ENCODE peak calls at places on chromosome 7, in nine cellular contexts. D is NK-92 treated with Interleukin-12 subunit alpha and Interleukin-12 subunit beta, amount 100 ng/mL, for 24 hours; E is ACHN; K is transverse colon; C is NCI-H2081 treated with DMSO at 0.1 percent for 48 hours; P is hepatic stellate cell; I is NCI-H2171 treated with DMSO at 0.1 percent for 48 hours; H is HCT116; F is naive thymus-derived CD8-positive, alpha-beta T cell. L is an unnamed sample.

GRCh38 chr7:15159239-15159638 is 256.7 kb upstream of the DGKB start:
- DNase-seq in E (no peak), H (no peak), D (no peak), I (no peak), C (no peak), P (no peak), F (no peak), K (no peak), L (no peak)

GRCh38 chr7:85474234-85474633 is 287.4 kb upstream of the SEMA3D start:
- DNase-seq in I (no peak), K (no peak), F (no peak), P (no peak), C (no peak), E (no peak), H (no peak), D (no peak), L (no peak)

GRCh38 chr7:149126662-149127321 is 668 bp upstream of the ZNF425 start:
- DNase-seq in E (peak; percentile 48), D (peak; percentile 71), P (peak; percentile 67), C (no peak), F (peak; percentile 53), I (peak; percentile 78), H (no peak), K (peak; percentile 60), L (peak; percentile 55)

GRCh38 chr7:113015038-113015645 is 71.5 kb downstream of the GPR85 start:
- DNase-seq in E (peak; percentile 80), D (no peak), H (peak; percentile 27), K (no peak), I (no peak), P (peak; percentile 12), F (no peak), C (no peak), L (no peak)

GRCh38 chr7:151551820-151552219 is 32.1 kb upstream of the RHEB start:
- DNase-seq in C (no peak), P (no peak), D (no peak), E (no peak), H (no peak), I (no peak), K (no peak), F (no peak), L (no peak)

GRCh38 chr7:33754933-33755928 is 150.1 kb upstream of the BMPER start:
- DNase-seq in K (no peak), E (no peak), C (peak; percentile 18), F (no peak), I (no peak), P (no peak), D (no peak), H (no peak), L (no peak)

GRCh38 chr7:149731207-149731955 is 42.0 kb downstream of the ZNF467 start:
- DNase-seq in E (no peak), F (no peak), K (no peak), D (no peak), I (no peak), H (no peak), C (no peak), P (no peak), L (no peak)

GRCh38 chr7:138902156-138902555 is 79.0 kb downstream of the KIAA1549 start:
- DNase-seq in D (no peak), C (no peak), H (no peak), K (no peak), E (no peak), I (no peak), P (no peak), F (no peak), L (no peak)

GRCh38 chr7:1758859-1759521 is 88.9 kb downstream of the ELFN1 start:
- DNase-seq in K (no peak), D (no peak), P (no peak), E (no peak), I (no peak), C (no peak), H (no peak), F (no peak), L (no peak)

GRCh38 chr7:149161241-149161848 is 14.1 kb downstream of the ZNF398 start:
- DNase-seq in K (no peak), H (no peak), E (peak; percentile 48), P (no peak), D (no peak), F (no peak), C (no peak), I (no peak), L (no peak)

GRCh38 chr7:3494890-3495289 is 193.8 kb downstream of the SDK1 start:
- DNase-seq in E (no peak), P (no peak), K (no peak), I (peak; percentile 24), C (no peak), D (no peak), H (no peak), F (no peak), L (no peak)

GRCh38 chr7:71824356-71824755 is 587.8 kb downstream of the CALN1 start:
- DNase-seq in I (no peak), P (no peak), C (no peak), K (no peak), D (no peak), H (no peak), E (no peak), F (no peak), L (no peak)

GRCh38 chr7:2386964-2387669 is 16.3 kb upstream of the CHST12 start:
- DNase-seq in D (no peak), P (no peak), F (no peak), H (no peak), K (no peak), I (no peak), C (no peak), E (no peak), L (no peak)

GRCh38 chr7:44974549-44974948 is 4.3 kb downstream of the MYO1G start:
- DNase-seq in F (no peak), P (no peak), H (no peak), D (no peak), E (no peak), K (no peak), C (no peak), I (no peak), L (no peak)

GRCh38 chr7:139541600-139542307 is 18.3 kb downstream of the CLEC2L start:
- DNase-seq in H (no peak), I (no peak), D (no peak), K (no peak), F (no peak), C (no peak), P (no peak), E (no peak), L (no peak)

GRCh38 chr7:4189151-4189570 is 492.9 kb upstream of the FOXK1 start:
- DNase-seq in K (peak; percentile 80), D (no peak), I (peak; percentile 65), C (peak; percentile 21), P (no peak), H (no peak), E (peak; percentile 89), F (no peak), L (peak; percentile 79)

GRCh38 chr7:95335093-95335492 is 10.8 kb upstream of the PON1 start:
- DNase-seq in P (no peak), C (no peak), H (no peak), E (peak; percentile 86), F (no peak), I (no peak), D (no peak), K (no peak), L (no peak)

GRCh38 chr7:153920897-153921296 is 131.3 kb upstream of the DPP6 start:
- DNase-seq in H (no peak), P (no peak), I (no peak), K (no peak), E (no peak), F (no peak), C (no peak), D (no peak), L (no peak)

GRCh38 chr7:44247868-44248651 is 47.3 kb downstream of the YKT6 start:
- DNase-seq in C (no peak), K (no peak), E (no peak), I (no peak), D (no peak), F (no peak), H (no peak), P (no peak), L (no peak)

GRCh38 chr7:146575903-146576302 is 459.3 kb downstream of the CNTNAP2 start:
- DNase-seq in D (no peak), P (no peak), C (no peak), H (no peak), K (no peak), E (no peak), I (peak; percentile 16), F (no peak), L (no peak)

GRCh38 chr7:28627869-28628268 is 215.6 kb downstream of the CREB5 start:
- DNase-seq in D (no peak), F (no peak), K (no peak), P (no peak), H (no peak), E (no peak), I (no peak), C (no peak), L (no peak)

GRCh38 chr7:17599733-17600685 is 301.6 kb downstream of the AHR start:
- DNase-seq in C (peak; percentile 82), F (no peak), H (no peak), P (peak; percentile 53), I (no peak), K (no peak), E (peak; percentile 70), D (no peak), L (no peak)

GRCh38 chr7:31100445-31100844 is 48.3 kb downstream of the ADCYAP1R1 start:
- DNase-seq in E (no peak), H (no peak), C (no peak), D (no peak), K (no peak), P (no peak), F (no peak), I (no peak), L (no peak)

GRCh38 chr7:17307558-17307957 is 9.1 kb downstream of the AHR start:
- DNase-seq in P (no peak), E (no peak), I (no peak), H (no peak), D (no peak), F (no peak), K (no peak), C (no peak), L (no peak)

GRCh38 chr7:138023618-138024333 is 21.9 kb upstream of the CREB3L2 start:
- DNase-seq in C (no peak), D (no peak), E (no peak), H (no peak), I (peak; percentile 26), K (no peak), P (no peak), F (no peak), L (no peak)

GRCh38 chr7:130895006-130895750 is 161.2 kb upstream of the KLF14 start:
- DNase-seq in I (no peak), H (no peak), P (peak; percentile 1), F (no peak), K (no peak), E (no peak), D (no peak), C (no peak), L (no peak)

GRCh38 chr7:33805630-33806233 is 99.6 kb upstream of the BMPER start:
- DNase-seq in E (no peak), H (no peak), C (no peak), P (peak; percentile 43), F (no peak), I (no peak), D (no peak), K (no peak), L (no peak)

GRCh38 chr7:76509931-76510877 is at the start of gene UPK3B:
- DNase-seq in H (no peak), K (no peak), D (no peak), F (no peak), P (peak; percentile 24), C (no peak), E (peak; percentile 54), I (peak; percentile 27), L (no peak)

GRCh38 chr7:425794-426188 is 93.9 kb downstream of the PDGFA start:
- DNase-seq in E (no peak), H (no peak), P (peak; percentile 61), C (no peak), F (no peak), D (no peak), I (no peak), K (no peak), L (no peak)

GRCh38 chr7:29502133-29502532 is 61.5 kb upstream of the PRR15 start:
- DNase-seq in K (no peak), P (no peak), C (no peak), E (no peak), H (no peak), F (no peak), I (no peak), D (no peak), L (no peak)

GRCh38 chr7:47153076-47153475 is 428.8 kb downstream of the TNS3 start:
- DNase-seq in P (peak; percentile 41), E (peak; percentile 75), I (peak; percentile 63), F (no peak), K (no peak), H (no peak), C (no peak), D (no peak), L (no peak)